ENCODE peak calls at places on chromosome 7, in eight cellular contexts. J is NCI-H1092 treated with DMSO at 0.1 percent for 48 hours; P is C1 segment of cervical spinal cord; Z is lower lobe of right lung; T is activated CD4-positive, alpha-beta T cell treated with anti-CD3 and anti-CD28 coated beads for 36 hours; H is stimulated activated CD4-positive, alpha-beta T cell treated with anti-CD3 and anti-CD28 coated beads, Interleukin-1b, Interleukin-23, amount 100 ng/mL, for 48 hours; G is SK-N-SH; X is AG04450. L is an unnamed sample.

GRCh38 chr7:131254211-131254610 is 73.5 kb upstream of the MKLN1 start:
- DNase-seq in H (no peak), T (no peak), G (no peak), Z (no peak), X (no peak), J (no peak), P (no peak), L (no peak)

GRCh38 chr7:75039166-75039565 is 34.4 kb downstream of the RCC1L start:
- DNase-seq in H (no peak), P (no peak), G (no peak), Z (no peak), T (no peak), J (no peak), X (no peak), L (no peak)

GRCh38 chr7:18505870-18506460 is 10.4 kb downstream of the HDAC9 start:
- DNase-seq in Z (no peak), X (no peak), P (no peak), J (no peak), T (no peak), G (no peak), H (no peak), L (peak)

GRCh38 chr7:44555350-44555749 is 14.2 kb upstream of the NPC1L1 start:
- DNase-seq in G (no peak), Z (no peak), H (no peak), T (peak), X (no peak), P (no peak), J (no peak), L (no peak)

GRCh38 chr7:83486957-83487356 is 162.0 kb downstream of the SEMA3E start:
- DNase-seq in H (no peak), G (no peak), X (no peak), J (no peak), T (no peak), Z (no peak), P (no peak), L (no peak)

GRCh38 chr7:96596120-96596826 is 113.4 kb downstream of the SEM1 start:
- DNase-seq in T (no peak), Z (no peak), X (no peak), H (no peak), J (peak), G (peak), P (no peak), L (peak)

GRCh38 chr7:70303309-70303708 is 705.0 kb downstream of the AUTS2 start:
- DNase-seq in J (no peak), Z (no peak), X (no peak), P (no peak), G (no peak), H (no peak), T (no peak), L (no peak)

GRCh38 chr7:106057204-106057961 is 54.7 kb downstream of the SYPL1 start:
- DNase-seq in Z (no peak), X (no peak), T (no peak), H (no peak), J (no peak), P (no peak), G (no peak), L (no peak)

GRCh38 chr7:42345478-42346299 is 108.7 kb upstream of the GLI3 start:
- DNase-seq in Z (no peak), X (no peak), J (no peak), H (no peak), T (no peak), G (no peak), P (no peak), L (no peak)

GRCh38 chr7:133109816-133110215 is 27.9 kb upstream of the CHCHD3 start:
- DNase-seq in H (no peak), Z (no peak), X (no peak), J (no peak), T (no peak), G (no peak), P (no peak), L (no peak)